ENCODE peak calls at places on chromosomes 5 and 9, in six cellular contexts. E is endothelial cell of umbilical vein, G is SK-N-SH, V is H1, T is A549, H is GM12878. I is an unnamed sample.

GRCh38 chr5:83034036-83034435 is 43.2 kb downstream of the TMEM167A start:
- DNase-seq in T (no peak), G (no peak), E (no peak), V (no peak), H (no peak), I (no peak)

GRCh38 chr5:141856030-141856790 is 22.0 kb downstream of the PCDH1 start:
- DNase-seq in T (no peak), V (no peak), G (no peak), E (no peak), H (no peak), I (no peak)

GRCh38 chr5:34475249-34475966 is 180.7 kb upstream of the RAI14 start:
- DNase-seq in V (no peak), G (no peak), H (no peak), T (no peak), E (no peak), I (no peak)

GRCh38 chr5:141298376-141298775 is 5.5 kb downstream of the SLC25A2 start:
- DNase-seq in E (no peak), H (no peak), G (no peak), V (no peak), T (no peak), I (no peak)

GRCh38 chr5:101455048-101455447 is 552.0 kb upstream of the ST8SIA4 start:
- DNase-seq in T (no peak), G (no peak), E (no peak), V (no peak), H (no peak), I (no peak)

GRCh38 chr5:138668451-138668850 is 84.8 kb upstream of the CTNNA1 start:
- DNase-seq in G (no peak), E (no peak), H (no peak), V (no peak), T (no peak), I (no peak)

GRCh38 chr5:115995351-115995750 is 33.1 kb downstream of the LVRN start:
- DNase-seq in G (no peak), V (no peak), H (no peak), E (no peak), T (no peak), I (no peak)

GRCh38 chr5:34656700-34657549 is 797 bp downstream of the RAI14 start:
- DNase-seq in E (peak), H (no peak), T (no peak), G (peak), V (no peak), I (no peak)

GRCh38 chr5:77396017-77396416 is 96.1 kb downstream of the WDR41 start:
- DNase-seq in G (no peak), E (no peak), V (no peak), H (peak), T (no peak), I (no peak)

GRCh38 chr9:109351032-109351431 is 30.2 kb upstream of the EPB41L4B start:
- DNase-seq in H (no peak), V (no peak), G (no peak), T (no peak), E (no peak), I (no peak)

GRCh38 chr5:141778211-141778610 is 96.2 kb upstream of the ARAP3 start:
- DNase-seq in V (no peak), E (no peak), T (peak), H (no peak), G (no peak), I (peak)

GRCh38 chr5:1827410-1828397 is 26.5 kb downstream of the NDUFS6 start:
- DNase-seq in V (no peak), E (no peak), T (no peak), H (no peak), G (no peak), I (no peak)

GRCh38 chr5:181058321-181058720 is 18.3 kb downstream of the BTNL9 start:
- DNase-seq in V (no peak), H (no peak), E (no peak), G (no peak), T (no peak), I (no peak)

GRCh38 chr9:99752710-99753109 is 69.0 kb upstream of the NR4A3 start:
- DNase-seq in V (no peak), T (no peak), G (no peak), H (no peak), E (no peak), I (no peak)

GRCh38 chr5:127442085-127442484 is 75.4 kb upstream of the PRRC1 start:
- DNase-seq in E (peak), T (peak), H (no peak), G (peak), V (no peak), I (peak)

GRCh38 chr5:154708845-154709244 is 46.3 kb upstream of the LARP1 start:
- DNase-seq in T (no peak), V (no peak), G (no peak), H (no peak), E (no peak), I (peak)

GRCh38 chr9:108780949-108781734 is 74.6 kb downstream of the ACTL7B start:
- DNase-seq in E (no peak), G (no peak), H (no peak), V (no peak), T (no peak), I (peak)

GRCh38 chr9:69671291-69671903 is 774 bp downstream of the APBA1 start:
- DNase-seq in T (no peak), E (no peak), G (no peak), V (no peak), H (no peak), I (no peak)

GRCh38 chr9:116361558-116361957 is 208.0 kb downstream of the PAPPA start:
- DNase-seq in H (no peak), T (no peak), G (no peak), V (no peak), E (no peak), I (no peak)

GRCh38 chr5:6573651-6574101 is 59.2 kb downstream of the NSUN2 start:
- DNase-seq in V (no peak), G (peak), T (no peak), E (no peak), H (no peak), I (no peak)

GRCh38 chr5:93585054-93585751 is 2.2 kb downstream of the NR2F1 start:
- DNase-seq in G (peak), H (no peak), V (no peak), T (peak), E (peak), I (peak)

GRCh38 chr5:75672616-75673015 is 44.6 kb downstream of the POC5 start:
- DNase-seq in V (no peak), T (no peak), G (no peak), E (no peak), H (no peak), I (no peak)

GRCh38 chr5:5405441-5405840 is 17.0 kb upstream of the ICE1 start:
- DNase-seq in V (no peak), G (no peak), H (no peak), T (no peak), E (no peak), I (no peak)

GRCh38 chr9:137166242-137167112 is 3.4 kb downstream of the LRRC26 start:
- DNase-seq in T (no peak), E (no peak), H (no peak), V (no peak), G (peak), I (no peak)

GRCh38 chr5:111043712-111044506 is 27.6 kb upstream of the TSLP start:
- DNase-seq in T (no peak), E (no peak), H (no peak), G (peak), V (no peak), I (peak)

GRCh38 chr5:14110680-14111079 is 32.5 kb upstream of the TRIO start:
- DNase-seq in V (no peak), H (no peak), T (peak), G (no peak), E (no peak), I (no peak)

GRCh38 chr5:1462358-1462757 is 17.1 kb upstream of the SLC6A3 start:
- DNase-seq in H (no peak), G (peak), V (no peak), T (no peak), E (no peak), I (no peak)

GRCh38 chr5:172959824-172960799 is 888 bp downstream of the RPL26L1 start:
- DNase-seq in E (no peak), T (no peak), V (no peak), H (no peak), G (no peak), I (no peak)

GRCh38 chr5:101534486-101535110 is 631.5 kb upstream of the ST8SIA4 start:
- DNase-seq in T (no peak), G (no peak), E (no peak), V (no peak), H (no peak), I (no peak)

GRCh38 chr9:136567651-136568287 is 21.9 kb upstream of the NOTCH1 start:
- DNase-seq in V (no peak), T (peak), G (no peak), H (no peak), E (no peak), I (no peak)

GRCh38 chr5:16776611-16777251 is 159.4 kb downstream of the MYO10 start:
- DNase-seq in G (no peak), T (peak), H (no peak), V (no peak), E (no peak), I (no peak)

GRCh38 chr9:3238241-3238640 is 287.6 kb downstream of the RFX3 start:
- DNase-seq in G (no peak), V (no peak), T (no peak), H (no peak), E (no peak), I (no peak)

GRCh38 chr9:105421154-105421553 is 26.7 kb upstream of the FSD1L start:
- DNase-seq in V (no peak), E (no peak), H (no peak), T (no peak), G (no peak), I (no peak)

GRCh38 chr5:172901012-172901780 is 58.0 kb upstream of the RPL26L1 start:
- DNase-seq in V (no peak), H (no peak), E (peak), T (peak), G (no peak), I (peak)

GRCh38 chr9:112764837-112765236 is 14.3 kb downstream of the SNX30 start:
- DNase-seq in T (no peak), H (no peak), G (no peak), E (no peak), V (no peak), I (no peak)

GRCh38 chr5:136212252-136212721 is 19.3 kb upstream of the SMIM32 start:
- DNase-seq in V (no peak), H (no peak), E (peak), G (peak), T (peak), I (peak)

GRCh38 chr9:82117025-82117424 is 128.5 kb downstream of the SPATA31D1 start:
- DNase-seq in V (no peak), E (no peak), G (peak), H (no peak), T (no peak), I (no peak)

DNA sequence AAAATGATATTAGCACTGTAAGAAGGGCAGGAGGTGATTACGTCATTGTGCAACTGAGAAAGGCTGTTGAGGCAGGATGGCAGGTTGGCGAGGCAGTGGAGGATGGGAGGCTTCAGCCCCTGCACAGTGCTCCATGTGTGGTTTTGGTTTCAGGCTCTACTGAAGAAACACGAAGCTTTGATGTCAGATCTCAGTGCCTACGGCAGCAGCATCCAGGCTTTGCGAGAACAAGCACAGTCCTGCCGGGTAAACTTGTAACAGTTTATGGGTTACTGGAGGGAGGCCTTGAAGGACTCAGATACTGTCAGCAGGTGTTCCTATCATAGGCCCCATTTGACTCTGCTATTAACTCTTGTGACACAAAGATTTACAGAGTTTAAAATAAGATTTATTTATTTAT is 35.1 kb downstream of the SPTAN1 start:
- DNase-seq in H (peak), E (no peak), V (no peak), G (no peak), T (no peak), I (peak)
- TF ChIP-seq MAX in H (no peak), E (no peak), V (no peak), G (no peak), T (no peak), I (no peak)

DNA sequence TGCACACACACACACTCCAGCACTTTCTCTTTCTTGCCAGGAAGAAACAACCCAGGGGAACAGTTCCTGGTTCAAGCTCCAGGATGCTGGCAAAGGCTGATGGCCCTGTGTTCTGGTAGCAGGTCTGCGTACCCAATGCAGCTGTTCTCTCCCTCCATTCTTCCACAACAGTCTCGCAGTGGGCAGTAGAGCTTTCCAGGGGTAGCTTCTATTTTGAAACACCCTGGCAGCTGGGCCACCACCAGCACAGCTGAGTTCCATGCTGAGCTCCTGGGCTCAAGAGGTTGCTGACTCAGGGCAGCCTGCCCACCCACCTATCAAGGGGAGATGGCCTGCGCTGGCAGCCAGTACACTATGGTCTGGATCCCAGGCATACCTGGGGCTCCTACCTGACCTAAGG is 4.7 kb downstream of the VDAC1 start:
- DNase-seq in V (no peak), T (no peak), G (no peak), H (no peak), E (no peak), I (no peak)
- TF ChIP-seq CTCF in V (no peak), T (no peak), G (no peak), H (no peak), E (no peak), I (no peak)

GRCh38 chr5:73233461-73234151 is 60.6 kb downstream of the TMEM174 start:
- DNase-seq in V (no peak), E (peak), G (peak), T (no peak), H (no peak), I (no peak)
- H3K4me3 ChIP-seq in V (peak), E (no peak), G (no peak), T (no peak), H (no peak), I (no peak)

DNA sequence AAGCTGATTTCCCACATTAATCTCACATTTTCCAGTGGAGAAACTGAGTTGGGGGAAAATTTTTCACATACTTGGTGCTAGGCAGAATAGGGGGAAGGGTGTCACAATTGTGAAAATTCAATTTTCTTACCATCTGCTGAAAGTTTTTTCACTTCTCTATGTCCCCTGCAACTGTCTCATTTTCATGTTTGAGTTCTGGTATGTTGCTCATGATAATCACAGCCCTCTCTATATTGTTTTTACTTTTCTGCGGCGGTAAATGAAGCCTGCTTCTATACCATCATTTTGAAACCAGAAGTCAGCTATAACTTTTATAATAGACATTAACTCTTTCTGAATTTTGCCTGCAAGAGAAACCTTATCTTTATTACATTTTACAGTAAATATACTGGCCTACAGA is 1664.5 kb downstream of the EFNA5 start:
- DNase-seq in H (no peak), T (no peak), E (no peak), V (no peak), G (no peak), I (no peak)
- TF ChIP-seq MAX in H (no peak), T (no peak), E (no peak), V (no peak), G (no peak), I (no peak)

GRCh38 chr5:80093796-80094195 is 58.6 kb downstream of the THBS4 start:
- DNase-seq in T (peak), G (no peak), V (no peak), H (no peak), E (no peak), I (no peak)
- TF ChIP-seq CTCF in T (no peak), G (no peak), V (no peak), H (no peak), E (no peak), I (no peak)

DNA sequence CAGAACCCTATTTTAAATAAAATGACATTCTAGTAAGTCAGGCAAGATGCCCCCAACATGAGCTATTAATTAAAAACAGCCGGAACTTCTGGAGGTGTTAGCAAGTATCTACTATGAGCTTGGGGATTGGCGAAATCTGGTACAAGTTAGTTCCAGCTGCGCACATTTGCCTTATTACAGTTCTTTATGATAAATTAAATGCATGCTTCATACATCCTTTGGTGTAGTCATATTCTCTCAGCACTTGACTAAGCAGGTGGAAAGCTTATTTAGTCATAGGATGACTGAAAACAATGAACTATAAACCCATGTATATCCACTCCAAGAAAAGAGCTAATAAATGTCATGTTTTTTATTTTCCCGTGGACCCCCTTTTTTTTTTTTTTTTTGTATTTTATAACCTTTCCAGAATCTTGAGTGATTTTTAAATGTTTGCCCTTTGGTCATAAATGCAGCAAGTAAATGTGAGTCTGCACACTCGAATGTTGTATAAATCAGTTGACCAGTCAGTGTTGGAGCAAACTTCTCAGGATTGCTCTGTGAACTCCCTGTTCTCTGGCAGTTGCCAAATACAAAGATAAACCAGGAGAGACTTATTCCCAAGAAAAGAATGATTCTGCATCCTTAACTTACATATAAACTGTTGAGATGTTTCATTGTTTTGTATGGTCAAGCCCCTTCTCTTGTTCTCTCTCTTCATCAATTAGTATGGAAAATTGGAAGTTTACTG is 38.2 kb downstream of the PIK3R1 start:
- DNase-seq in T (no peak), H (no peak), G (no peak), E (no peak), V (no peak), I (no peak)
- H3K4me3 ChIP-seq in T (no peak), H (no peak), G (no peak), E (no peak), V (no peak), I (no peak)

GRCh38 chr5:119400248-119400647 is 44.4 kb downstream of the TNFAIP8 start:
- DNase-seq in H (no peak), V (no peak), E (no peak), G (no peak), T (peak), I (no peak)
- TF ChIP-seq MAX in H (no peak), V (no peak), E (no peak), G (no peak), T (no peak), I (no peak)

DNA sequence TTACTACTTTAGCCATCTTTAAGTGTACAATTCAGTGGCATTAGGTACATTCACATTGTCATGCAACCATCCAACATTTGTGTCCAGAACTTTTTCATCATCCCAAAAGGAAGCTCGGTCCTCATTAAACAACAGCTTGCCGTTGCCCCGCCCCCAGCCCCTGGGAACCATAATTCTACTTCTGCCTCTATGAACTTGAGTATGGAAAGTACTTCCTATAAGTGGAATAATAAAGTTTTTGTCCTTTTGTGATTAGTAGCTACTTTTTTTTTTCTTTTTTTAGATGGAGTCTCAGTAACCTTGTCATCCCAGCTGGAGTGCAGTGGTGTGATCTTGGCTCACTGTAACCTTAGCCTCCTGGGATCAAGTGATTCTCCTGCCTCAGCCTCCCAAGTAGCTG is 5.0 kb downstream of the GBGT1 start:
- DNase-seq in T (no peak), H (no peak), V (no peak), G (no peak), E (no peak), I (no peak)
- TF ChIP-seq CTCF in T (no peak), H (no peak), V (no peak), G (no peak), E (no peak), I (no peak)

DNA sequence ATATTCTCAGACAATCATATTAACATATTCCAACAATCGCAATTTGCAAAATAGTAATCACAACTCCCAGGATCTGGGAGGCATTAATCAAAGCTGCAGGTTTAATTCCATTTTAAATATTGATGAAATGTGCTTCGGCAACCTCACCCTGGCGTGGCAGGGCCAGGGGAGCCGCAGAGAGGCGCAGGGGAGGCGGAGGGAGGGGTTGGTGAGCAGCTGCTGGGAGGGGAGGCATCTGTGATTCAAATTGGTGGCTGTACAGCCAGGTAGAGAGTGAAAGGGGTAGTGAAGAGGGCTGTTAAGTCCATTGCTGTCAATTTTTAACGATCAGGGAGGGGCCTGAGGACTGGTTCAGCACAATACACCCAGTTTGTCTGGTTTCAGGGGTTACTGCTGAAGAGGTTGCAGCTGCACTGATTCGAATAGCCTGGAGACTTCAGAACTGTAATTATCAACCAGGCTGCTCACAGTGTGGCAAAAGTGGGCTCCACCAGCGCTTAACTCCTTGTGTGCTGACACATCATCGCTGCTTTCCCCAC is 31.4 kb downstream of the LHX6 start:
- DNase-seq in T (no peak), E (no peak), V (no peak), G (no peak), H (no peak), I (no peak)
- H3K4me3 ChIP-seq in T (no peak), E (no peak), V (no peak), G (no peak), H (no peak), I (no peak)

DNA sequence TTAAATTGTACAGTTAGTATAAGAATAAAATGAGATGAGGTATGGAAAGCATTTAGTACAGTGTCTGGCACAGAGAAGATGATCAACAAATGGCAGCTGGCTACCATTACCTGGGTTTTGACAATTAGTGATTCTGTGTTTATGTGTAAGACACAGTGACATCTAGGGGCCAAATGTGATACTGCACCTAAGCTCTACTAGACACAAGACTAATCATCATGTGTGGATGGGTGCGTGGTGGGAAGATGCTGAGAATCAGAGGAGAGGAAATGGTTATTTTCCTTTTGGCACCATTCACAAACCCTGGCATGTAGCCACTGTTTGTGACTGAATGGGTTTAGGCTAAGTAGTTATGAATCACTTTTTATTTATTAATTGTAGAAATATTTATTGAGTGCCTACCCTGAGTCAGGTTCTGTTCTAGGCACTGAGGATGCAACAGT is 109.8 kb upstream of the TBC1D2 start:
- DNase-seq in V (no peak), E (peak), G (no peak), H (no peak), T (peak), I (peak)
- TF ChIP-seq MAX in V (no peak), E (no peak), G (no peak), H (no peak), T (no peak), I (no peak)